ENCODE peak calls at places on chromosome 2, in five cellular contexts. One of them, this sample, is unnamed.

GRCh38 chr2:15173506-15173905 is 387.6 kb downstream of the NBAS start:
- DNase-seq in spleen: no peak
- DNase-seq in AG09309: no peak
- DNase-seq in AG10803: no peak
- DNase-seq in astrocyte: no peak
- DNase-seq in this sample: no peak

GRCh38 chr2:128663371-128664050 is 344.8 kb upstream of the HS6ST1 start:
- DNase-seq in AG09309: no peak
- DNase-seq in spleen: peak
- DNase-seq in AG10803: no peak
- DNase-seq in astrocyte: no peak
- DNase-seq in this sample: no peak

GRCh38 chr2:237588044-237588696 is 2.4 kb downstream of the RAB17 start:
- DNase-seq in astrocyte: no peak
- DNase-seq in AG10803: no peak
- DNase-seq in AG09309: no peak
- DNase-seq in spleen: peak
- DNase-seq in this sample: no peak

GRCh38 chr2:239630618-239631286 is 229.9 kb upstream of the HDAC4 start:
- DNase-seq in spleen: no peak
- DNase-seq in astrocyte: peak
- DNase-seq in AG09309: peak
- DNase-seq in AG10803: peak
- DNase-seq in this sample: peak

GRCh38 chr2:38440655-38441054 is 63.6 kb upstream of the ATL2 start:
- DNase-seq in AG10803: no peak
- DNase-seq in spleen: no peak
- DNase-seq in AG09309: no peak
- DNase-seq in astrocyte: no peak
- DNase-seq in this sample: no peak

GRCh38 chr2:42063383-42064171 is 15.8 kb downstream of the PKDCC start:
- DNase-seq in astrocyte: peak
- DNase-seq in spleen: no peak
- DNase-seq in AG09309: peak
- DNase-seq in AG10803: peak
- DNase-seq in this sample: no peak

GRCh38 chr2:75998451-75998850 is 287.7 kb upstream of the GCFC2 start:
- DNase-seq in AG10803: no peak
- DNase-seq in AG09309: no peak
- DNase-seq in astrocyte: no peak
- DNase-seq in spleen: no peak
- DNase-seq in this sample: no peak

GRCh38 chr2:6103949-6104348 is 411.8 kb downstream of the SOX11 start:
- DNase-seq in astrocyte: no peak
- DNase-seq in spleen: no peak
- DNase-seq in AG09309: no peak
- DNase-seq in AG10803: no peak
- DNase-seq in this sample: no peak

GRCh38 chr2:8234253-8234652 is 447.6 kb upstream of the ID2 start:
- DNase-seq in astrocyte: no peak
- DNase-seq in spleen: no peak
- DNase-seq in AG10803: no peak
- DNase-seq in AG09309: no peak
- DNase-seq in this sample: no peak

GRCh38 chr2:144518744-144519596 is 949 bp downstream of the ZEB2 start:
- DNase-seq in AG10803: no peak
- DNase-seq in AG09309: no peak
- DNase-seq in astrocyte: no peak
- DNase-seq in spleen: no peak
- DNase-seq in this sample: no peak

GRCh38 chr2:240435955-240436625 is 627 bp downstream of the GPC1 start:
- DNase-seq in AG09309: no peak
- DNase-seq in spleen: peak
- DNase-seq in AG10803: peak
- DNase-seq in astrocyte: peak
- DNase-seq in this sample: no peak

GRCh38 chr2:36707050-36707449 is 10.5 kb downstream of the VIT start:
- DNase-seq in astrocyte: peak
- DNase-seq in AG10803: peak
- DNase-seq in AG09309: no peak
- DNase-seq in spleen: no peak
- DNase-seq in this sample: peak

GRCh38 chr2:234293973-234294372 is 202.9 kb downstream of the ARL4C start:
- DNase-seq in spleen: no peak
- DNase-seq in AG09309: no peak
- DNase-seq in AG10803: no peak
- DNase-seq in astrocyte: no peak
- DNase-seq in this sample: no peak

GRCh38 chr2:232320038-232320790 is 58.3 kb upstream of the ALPP start:
- DNase-seq in AG10803: no peak
- DNase-seq in AG09309: no peak
- DNase-seq in spleen: no peak
- DNase-seq in astrocyte: no peak
- DNase-seq in this sample: no peak

GRCh38 chr2:160551259-160551658 is 57.7 kb upstream of the RBMS1 start:
- DNase-seq in AG10803: peak
- DNase-seq in AG09309: no peak
- DNase-seq in astrocyte: no peak
- DNase-seq in spleen: no peak
- DNase-seq in this sample: no peak

GRCh38 chr2:152648336-152648735 is 68.9 kb downstream of the PRPF40A start:
- DNase-seq in spleen: no peak
- DNase-seq in astrocyte: no peak
- DNase-seq in AG09309: no peak
- DNase-seq in AG10803: peak
- DNase-seq in this sample: no peak

GRCh38 chr2:69149631-69150215 is 136.7 kb downstream of the ANTXR1 start:
- DNase-seq in spleen: no peak
- DNase-seq in AG10803: peak
- DNase-seq in astrocyte: peak
- DNase-seq in AG09309: peak
- DNase-seq in this sample: no peak

GRCh38 chr2:54336136-54336976 is 80.3 kb upstream of the TSPYL6 start:
- DNase-seq in AG10803: peak
- DNase-seq in spleen: no peak
- DNase-seq in astrocyte: peak
- DNase-seq in AG09309: peak
- DNase-seq in this sample: peak

GRCh38 chr2:225041210-225041870 is 928 bp downstream of the DOCK10 start:
- DNase-seq in AG09309: no peak
- DNase-seq in astrocyte: peak
- DNase-seq in AG10803: peak
- DNase-seq in spleen: peak
- DNase-seq in this sample: peak

GRCh38 chr2:127149384-127149783 is 42.4 kb upstream of the BIN1 start:
- DNase-seq in AG09309: peak
- DNase-seq in AG10803: peak
- DNase-seq in astrocyte: peak
- DNase-seq in spleen: no peak
- DNase-seq in this sample: peak

GRCh38 chr2:39725401-39725800 is 53.7 kb downstream of the THUMPD2 start:
- DNase-seq in AG09309: peak
- DNase-seq in astrocyte: peak
- DNase-seq in AG10803: peak
- DNase-seq in spleen: no peak
- DNase-seq in this sample: peak

GRCh38 chr2:42072349-42073118 is 24.7 kb downstream of the PKDCC start:
- DNase-seq in AG10803: peak
- DNase-seq in astrocyte: no peak
- DNase-seq in AG09309: no peak
- DNase-seq in spleen: peak
- DNase-seq in this sample: no peak

GRCh38 chr2:176508984-176509383 is 239.7 kb downstream of the MTX2 start:
- DNase-seq in AG10803: peak
- DNase-seq in spleen: no peak
- DNase-seq in astrocyte: peak
- DNase-seq in AG09309: no peak
- DNase-seq in this sample: no peak

GRCh38 chr2:216932806-216933579 is 73.1 kb upstream of the TNP1 start:
- DNase-seq in spleen: no peak
- DNase-seq in astrocyte: no peak
- DNase-seq in AG10803: no peak
- DNase-seq in AG09309: no peak
- DNase-seq in this sample: no peak

GRCh38 chr2:177063331-177063730 is 149.3 kb upstream of the HNRNPA3 start:
- DNase-seq in AG09309: no peak
- DNase-seq in astrocyte: no peak
- DNase-seq in AG10803: no peak
- DNase-seq in spleen: no peak
- DNase-seq in this sample: no peak

GRCh38 chr2:138476940-138477339 is 24.6 kb upstream of the SPOPL start:
- DNase-seq in spleen: no peak
- DNase-seq in astrocyte: no peak
- DNase-seq in AG09309: no peak
- DNase-seq in AG10803: no peak
- DNase-seq in this sample: no peak

GRCh38 chr2:106058469-106059137 is 135.5 kb downstream of the UXS1 start:
- DNase-seq in astrocyte: no peak
- DNase-seq in AG09309: no peak
- DNase-seq in AG10803: no peak
- DNase-seq in spleen: no peak
- DNase-seq in this sample: no peak

GRCh38 chr2:50315366-50315765 is 716.6 kb downstream of the NRXN1 start:
- DNase-seq in AG09309: no peak
- DNase-seq in spleen: no peak
- DNase-seq in astrocyte: no peak
- DNase-seq in AG10803: no peak
- DNase-seq in this sample: no peak

GRCh38 chr2:42321452-42322064 is 39.5 kb downstream of the COX7A2L start:
- DNase-seq in spleen: no peak
- DNase-seq in AG10803: no peak
- DNase-seq in astrocyte: no peak
- DNase-seq in AG09309: no peak
- DNase-seq in this sample: no peak

GRCh38 chr2:53569957-53570727 is 197.5 kb upstream of the CHAC2 start:
- DNase-seq in astrocyte: no peak
- DNase-seq in AG10803: no peak
- DNase-seq in AG09309: no peak
- DNase-seq in spleen: no peak
- DNase-seq in this sample: no peak

GRCh38 chr2:131016826-131017596 is 76.2 kb downstream of the FAM168B start:
- DNase-seq in AG10803: peak
- DNase-seq in AG09309: no peak
- DNase-seq in spleen: no peak
- DNase-seq in astrocyte: peak
- DNase-seq in this sample: peak

GRCh38 chr2:27057184-27057583 is 5.7 kb downstream of the AGBL5 start:
- DNase-seq in AG10803: no peak
- DNase-seq in astrocyte: no peak
- DNase-seq in AG09309: no peak
- DNase-seq in spleen: no peak
- DNase-seq in this sample: no peak
- TF ChIP-seq CTCF in AG10803: no peak
- TF ChIP-seq CTCF in astrocyte: no peak
- TF ChIP-seq CTCF in AG09309: no peak
- TF ChIP-seq CTCF in spleen: no peak
- TF ChIP-seq CTCF in this sample: no peak

GRCh38 chr2:120736955-120737801 is 1.5 kb downstream of the GLI2 start:
- DNase-seq in spleen: peak
- DNase-seq in astrocyte: peak
- DNase-seq in AG10803: peak
- DNase-seq in AG09309: peak
- DNase-seq in this sample: peak

GRCh38 chr2:120737802-120738516 is 2.3 kb downstream of the GLI2 start:
- DNase-seq in astrocyte: no peak
- DNase-seq in AG10803: no peak
- DNase-seq in spleen: peak
- DNase-seq in AG09309: no peak
- DNase-seq in this sample: no peak

GRCh38 chr2:120736202-120736954 is 710 bp downstream of the GLI2 start:
- DNase-seq in spleen: peak
- DNase-seq in astrocyte: no peak
- DNase-seq in AG10803: no peak
- DNase-seq in AG09309: no peak
- DNase-seq in this sample: no peak

GRCh38 chr2:120734930-120735611 is 597 bp upstream of the GLI2 start:
- DNase-seq in astrocyte: no peak
- DNase-seq in AG10803: peak
- DNase-seq in spleen: peak
- DNase-seq in AG09309: no peak
- DNase-seq in this sample: no peak

GRCh38 chr2:120735750-120736170 is at the start of gene GLI2:
- DNase-seq in AG09309: peak
- DNase-seq in astrocyte: peak
- DNase-seq in AG10803: peak
- DNase-seq in spleen: peak
- DNase-seq in this sample: peak
- TF ChIP-seq CTCF in AG09309: peak
- TF ChIP-seq CTCF in astrocyte: peak
- TF ChIP-seq CTCF in AG10803: peak
- TF ChIP-seq CTCF in spleen: no peak
- TF ChIP-seq CTCF in this sample: peak

GRCh38 chr2:219028141-219028540 is 13.2 kb downstream of the CFAP65 start:
- DNase-seq in astrocyte: no peak
- DNase-seq in AG09309: no peak
- DNase-seq in AG10803: no peak
- DNase-seq in spleen: peak
- DNase-seq in this sample: no peak

GRCh38 chr2:219026946-219027345 is 14.4 kb downstream of the CFAP65 start:
- DNase-seq in spleen: peak
- DNase-seq in AG09309: no peak
- DNase-seq in astrocyte: no peak
- DNase-seq in AG10803: no peak
- DNase-seq in this sample: no peak

GRCh38 chr2:219028996-219029828 is 12.1 kb downstream of the CFAP65 start:
- DNase-seq in AG09309: no peak
- DNase-seq in AG10803: no peak
- DNase-seq in astrocyte: no peak
- DNase-seq in spleen: peak
- DNase-seq in this sample: no peak

GRCh38 chr2:219025637-219026585 is 15.4 kb downstream of the CFAP65 start:
- DNase-seq in astrocyte: no peak
- DNase-seq in AG10803: no peak
- DNase-seq in spleen: peak
- DNase-seq in AG09309: no peak
- DNase-seq in this sample: no peak

DNA sequence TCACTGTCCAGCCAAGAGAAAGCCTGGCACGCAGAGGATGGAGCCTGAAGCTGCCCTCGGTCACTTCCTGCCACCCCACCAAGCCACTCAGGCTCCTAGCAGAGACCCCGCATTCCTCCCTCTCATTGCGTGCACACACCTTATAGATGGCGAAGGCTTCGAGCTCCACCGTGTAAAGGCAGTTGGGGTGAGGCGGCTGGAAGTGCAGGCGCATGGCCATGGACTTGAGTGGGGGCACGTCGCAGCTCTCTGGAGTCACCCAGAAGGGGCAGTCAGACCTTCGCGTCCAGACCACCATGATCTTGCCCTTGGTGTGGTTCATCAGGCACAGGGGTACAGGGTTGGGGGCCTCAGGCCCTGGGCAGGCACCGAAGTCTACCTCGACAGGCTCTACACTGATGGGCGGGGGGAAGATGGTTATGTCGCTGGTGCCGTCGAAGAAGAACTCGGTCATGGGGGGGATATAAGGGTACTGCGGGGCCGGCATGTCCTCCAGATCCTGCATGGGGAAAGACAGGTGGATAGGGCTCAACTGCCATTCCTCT is 13.7 kb downstream of the CFAP65 start:
- DNase-seq in astrocyte: no peak
- DNase-seq in AG10803: no peak
- DNase-seq in spleen: peak
- DNase-seq in AG09309: no peak
- DNase-seq in this sample: no peak
- TF ChIP-seq CTCF in astrocyte: no peak
- TF ChIP-seq CTCF in AG10803: no peak
- TF ChIP-seq CTCF in spleen: no peak
- TF ChIP-seq CTCF in AG09309: no peak
- TF ChIP-seq CTCF in this sample: no peak

GRCh38 chr2:172783091-172783898 is 47.6 kb downstream of the RAPGEF4 start:
- DNase-seq in spleen: no peak
- DNase-seq in astrocyte: peak
- DNase-seq in AG09309: peak
- DNase-seq in AG10803: peak
- DNase-seq in this sample: peak
- TF ChIP-seq CTCF in spleen: no peak
- TF ChIP-seq CTCF in astrocyte: peak
- TF ChIP-seq CTCF in AG09309: peak
- TF ChIP-seq CTCF in AG10803: peak
- TF ChIP-seq CTCF in this sample: peak